ENCODE peak calls at places on chromosomes 2 and 18, in seven cellular contexts. One of them, this sample, is unnamed.

GRCh38 chr2:219658447-219658846 is 31.0 kb downstream of the SLC4A3 start:
- DNase-seq in SK-N-SH: no peak
- DNase-seq in H1: no peak
- DNase-seq in HCT116: no peak
- DNase-seq in HepG2: no peak
- DNase-seq in K562: no peak
- DNase-seq in GM12878: no peak
- DNase-seq in this sample: no peak

GRCh38 chr2:219886615-219887014 is 259.2 kb downstream of the SLC4A3 start:
- DNase-seq in SK-N-SH: no peak
- DNase-seq in H1: no peak
- DNase-seq in HCT116: no peak
- DNase-seq in HepG2: no peak
- DNase-seq in K562: no peak
- DNase-seq in GM12878: no peak
- DNase-seq in this sample: peak; percentile 25

GRCh38 chr2:168945508-168945907 is 44.4 kb downstream of the G6PC2 start:
- DNase-seq in SK-N-SH: no peak
- DNase-seq in H1: no peak
- DNase-seq in HCT116: no peak
- DNase-seq in HepG2: no peak
- DNase-seq in K562: no peak
- DNase-seq in GM12878: no peak
- DNase-seq in this sample: no peak

GRCh38 chr2:11855120-11855760 is 108.8 kb downstream of the LPIN1 start:
- DNase-seq in SK-N-SH: no peak
- DNase-seq in H1: no peak
- DNase-seq in HCT116: no peak
- DNase-seq in HepG2: no peak
- DNase-seq in K562: no peak
- DNase-seq in GM12878: no peak
- DNase-seq in this sample: no peak

GRCh38 chr2:222241054-222241453 is 57.7 kb downstream of the PAX3 start:
- DNase-seq in SK-N-SH: no peak
- DNase-seq in H1: no peak
- DNase-seq in HCT116: no peak
- DNase-seq in HepG2: no peak
- DNase-seq in K562: no peak
- DNase-seq in GM12878: no peak
- DNase-seq in this sample: no peak

GRCh38 chr2:179443175-179443574 is 178.5 kb upstream of the SESTD1 start:
- DNase-seq in SK-N-SH: no peak
- DNase-seq in H1: peak; percentile 34
- DNase-seq in HCT116: no peak
- DNase-seq in HepG2: no peak
- DNase-seq in K562: no peak
- DNase-seq in GM12878: no peak
- DNase-seq in this sample: no peak

GRCh38 chr2:119517433-119517832 is 6.8 kb downstream of the SCTR start:
- DNase-seq in SK-N-SH: peak; percentile 64
- DNase-seq in H1: no peak
- DNase-seq in HCT116: peak; percentile 29
- DNase-seq in HepG2: peak; percentile 54
- DNase-seq in K562: peak; percentile 75
- DNase-seq in GM12878: no peak
- DNase-seq in this sample: peak; percentile 72

GRCh38 chr18:51088410-51088809 is 58.4 kb downstream of the SMAD4 start:
- DNase-seq in SK-N-SH: no peak
- DNase-seq in H1: no peak
- DNase-seq in HCT116: no peak
- DNase-seq in HepG2: no peak
- DNase-seq in K562: no peak
- DNase-seq in GM12878: no peak
- DNase-seq in this sample: no peak

GRCh38 chr2:174026122-174026845 is 61.1 kb upstream of the SP3 start:
- DNase-seq in SK-N-SH: no peak
- DNase-seq in H1: no peak
- DNase-seq in HCT116: no peak
- DNase-seq in HepG2: no peak
- DNase-seq in K562: no peak
- DNase-seq in GM12878: no peak
- DNase-seq in this sample: no peak

GRCh38 chr2:21890041-21890440 is 766.3 kb downstream of the TDRD15 start:
- DNase-seq in SK-N-SH: no peak
- DNase-seq in H1: no peak
- DNase-seq in HCT116: no peak
- DNase-seq in HepG2: peak; percentile 11
- DNase-seq in K562: no peak
- DNase-seq in GM12878: no peak
- DNase-seq in this sample: no peak

GRCh38 chr18:27605107-27605834 is 420.2 kb upstream of the CHST9 start:
- DNase-seq in SK-N-SH: peak; percentile 63
- DNase-seq in H1: no peak
- DNase-seq in HCT116: peak; percentile 28
- DNase-seq in HepG2: peak; percentile 53
- DNase-seq in K562: peak; percentile 35
- DNase-seq in GM12878: no peak
- DNase-seq in this sample: peak; percentile 77

GRCh38 chr2:238032755-238033337 is 28.0 kb upstream of the SCLY start:
- DNase-seq in SK-N-SH: no peak
- DNase-seq in H1: no peak
- DNase-seq in HCT116: no peak
- DNase-seq in HepG2: no peak
- DNase-seq in K562: no peak
- DNase-seq in GM12878: no peak
- DNase-seq in this sample: no peak

GRCh38 chr2:179233037-179233436 is 31.6 kb downstream of the SESTD1 start:
- DNase-seq in SK-N-SH: no peak
- DNase-seq in H1: no peak
- DNase-seq in HCT116: no peak
- DNase-seq in HepG2: peak; percentile 21
- DNase-seq in K562: no peak
- DNase-seq in GM12878: no peak
- DNase-seq in this sample: peak; percentile 3

GRCh38 chr2:49843314-49843713 is 689.0 kb upstream of the FSHR start:
- DNase-seq in SK-N-SH: no peak
- DNase-seq in H1: no peak
- DNase-seq in HCT116: no peak
- DNase-seq in HepG2: no peak
- DNase-seq in K562: no peak
- DNase-seq in GM12878: no peak
- DNase-seq in this sample: no peak
- TF ChIP-seq JUND in SK-N-SH: no peak
- TF ChIP-seq JUND in H1: no peak
- TF ChIP-seq JUND in HCT116: no peak
- TF ChIP-seq JUND in HepG2: no peak
- TF ChIP-seq JUND in K562: no peak
- TF ChIP-seq JUND in GM12878: no peak
- TF ChIP-seq JUND in this sample: no peak

GRCh38 chr18:2959341-2959740 is 53.6 kb downstream of the LPIN2 start:
- DNase-seq in SK-N-SH: no peak
- DNase-seq in H1: no peak
- DNase-seq in HCT116: no peak
- DNase-seq in HepG2: no peak
- DNase-seq in K562: no peak
- DNase-seq in GM12878: no peak
- DNase-seq in this sample: no peak

GRCh38 chr18:2955966-2956521 is 56.9 kb downstream of the LPIN2 start:
- DNase-seq in SK-N-SH: no peak
- DNase-seq in H1: no peak
- DNase-seq in HCT116: no peak
- DNase-seq in HepG2: no peak
- DNase-seq in K562: no peak
- DNase-seq in GM12878: no peak
- DNase-seq in this sample: no peak

GRCh38 chr18:2961828-2962227 is 51.1 kb downstream of the LPIN2 start:
- DNase-seq in SK-N-SH: peak; percentile 13
- DNase-seq in H1: no peak
- DNase-seq in HCT116: no peak
- DNase-seq in HepG2: no peak
- DNase-seq in K562: no peak
- DNase-seq in GM12878: no peak
- DNase-seq in this sample: no peak

GRCh38 chr18:2960983-2961696 is 51.8 kb downstream of the LPIN2 start:
- DNase-seq in SK-N-SH: no peak
- DNase-seq in H1: no peak
- DNase-seq in HCT116: no peak
- DNase-seq in HepG2: no peak
- DNase-seq in K562: no peak
- DNase-seq in GM12878: no peak
- DNase-seq in this sample: no peak

GRCh38 chr18:2958819-2959298 is 54.1 kb downstream of the LPIN2 start:
- DNase-seq in SK-N-SH: peak; percentile 11
- DNase-seq in H1: no peak
- DNase-seq in HCT116: no peak
- DNase-seq in HepG2: no peak
- DNase-seq in K562: no peak
- DNase-seq in GM12878: no peak
- DNase-seq in this sample: no peak
- TF ChIP-seq JUND in SK-N-SH: no peak
- TF ChIP-seq JUND in H1: no peak
- TF ChIP-seq JUND in HCT116: no peak
- TF ChIP-seq JUND in HepG2: no peak
- TF ChIP-seq JUND in K562: no peak
- TF ChIP-seq JUND in GM12878: no peak
- TF ChIP-seq JUND in this sample: no peak

DNA sequence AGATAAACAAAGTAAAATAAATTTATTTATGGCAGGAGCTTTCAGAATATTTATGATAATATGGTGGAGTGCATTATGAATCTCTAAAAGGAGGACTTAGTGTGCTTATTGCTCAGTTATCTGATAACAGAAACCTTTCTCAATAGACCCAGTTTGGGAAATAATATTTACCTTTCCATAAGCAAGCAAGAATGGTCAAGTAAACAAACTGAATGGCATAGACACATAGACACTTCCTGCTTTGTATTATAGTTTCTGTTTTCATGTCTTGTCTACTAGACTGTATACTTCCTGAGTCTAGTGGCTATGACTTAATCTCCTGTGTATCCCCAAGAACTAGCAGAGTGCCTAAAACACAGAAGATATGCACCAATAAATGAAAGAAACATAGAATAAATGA is 87.8 kb downstream of the UPP2 start:
- DNase-seq in SK-N-SH: no peak
- DNase-seq in H1: no peak
- DNase-seq in HCT116: no peak
- DNase-seq in HepG2: peak; percentile 95
- DNase-seq in K562: no peak
- DNase-seq in GM12878: no peak
- DNase-seq in this sample: peak; percentile 82
- TF ChIP-seq JUND in SK-N-SH: no peak
- TF ChIP-seq JUND in H1: no peak
- TF ChIP-seq JUND in HCT116: no peak
- TF ChIP-seq JUND in HepG2: no peak
- TF ChIP-seq JUND in K562: no peak
- TF ChIP-seq JUND in GM12878: no peak
- TF ChIP-seq JUND in this sample: no peak

GRCh38 chr18:11147962-11148654 is 1.3 kb downstream of the PIEZO2 start:
- DNase-seq in SK-N-SH: no peak
- DNase-seq in H1: no peak
- DNase-seq in HCT116: no peak
- DNase-seq in HepG2: no peak
- DNase-seq in K562: no peak
- DNase-seq in GM12878: no peak
- DNase-seq in this sample: no peak

GRCh38 chr18:11145413-11146191 is 3.8 kb downstream of the PIEZO2 start:
- DNase-seq in SK-N-SH: no peak
- DNase-seq in H1: no peak
- DNase-seq in HCT116: no peak
- DNase-seq in HepG2: no peak
- DNase-seq in K562: no peak
- DNase-seq in GM12878: no peak
- DNase-seq in this sample: no peak

GRCh38 chr18:11146947-11147345 is 2.4 kb downstream of the PIEZO2 start:
- DNase-seq in SK-N-SH: no peak
- DNase-seq in H1: no peak
- DNase-seq in HCT116: no peak
- DNase-seq in HepG2: no peak
- DNase-seq in K562: no peak
- DNase-seq in GM12878: no peak
- DNase-seq in this sample: no peak

GRCh38 chr18:11147371-11147860 is 2.0 kb downstream of the PIEZO2 start:
- DNase-seq in SK-N-SH: no peak
- DNase-seq in H1: no peak
- DNase-seq in HCT116: no peak
- DNase-seq in HepG2: no peak
- DNase-seq in K562: no peak
- DNase-seq in GM12878: no peak
- DNase-seq in this sample: no peak

GRCh38 chr18:11146238-11146946 is 3.0 kb downstream of the PIEZO2 start:
- DNase-seq in SK-N-SH: no peak
- DNase-seq in H1: no peak
- DNase-seq in HCT116: no peak
- DNase-seq in HepG2: no peak
- DNase-seq in K562: no peak
- DNase-seq in GM12878: no peak
- DNase-seq in this sample: no peak
- TF ChIP-seq JUND in SK-N-SH: no peak
- TF ChIP-seq JUND in H1: no peak
- TF ChIP-seq JUND in HCT116: no peak
- TF ChIP-seq JUND in HepG2: no peak
- TF ChIP-seq JUND in K562: no peak
- TF ChIP-seq JUND in GM12878: no peak
- TF ChIP-seq JUND in this sample: no peak

GRCh38 chr2:30385327-30385726 is 61.7 kb upstream of the LCLAT1 start:
- DNase-seq in SK-N-SH: no peak
- DNase-seq in H1: no peak
- DNase-seq in HCT116: no peak
- DNase-seq in HepG2: no peak
- DNase-seq in K562: no peak
- DNase-seq in GM12878: no peak
- DNase-seq in this sample: peak; percentile 26
- TF ChIP-seq JUND in SK-N-SH: no peak
- TF ChIP-seq JUND in H1: no peak
- TF ChIP-seq JUND in HCT116: no peak
- TF ChIP-seq JUND in HepG2: no peak
- TF ChIP-seq JUND in K562: no peak
- TF ChIP-seq JUND in GM12878: no peak
- TF ChIP-seq JUND in this sample: no peak

GRCh38 chr2:202035089-202035940 is 1.7 kb downstream of the FZD7 start:
- DNase-seq in SK-N-SH: no peak
- DNase-seq in H1: no peak
- DNase-seq in HCT116: no peak
- DNase-seq in HepG2: no peak
- DNase-seq in K562: no peak
- DNase-seq in GM12878: no peak
- DNase-seq in this sample: no peak
- TF ChIP-seq JUND in SK-N-SH: no peak
- TF ChIP-seq JUND in H1: no peak
- TF ChIP-seq JUND in HCT116: no peak
- TF ChIP-seq JUND in HepG2: no peak
- TF ChIP-seq JUND in K562: no peak
- TF ChIP-seq JUND in GM12878: no peak
- TF ChIP-seq JUND in this sample: no peak

GRCh38 chr18:23437357-23438045 is 15.6 kb upstream of the RIOK3 start:
- DNase-seq in SK-N-SH: peak; percentile 90
- DNase-seq in H1: peak; percentile 25
- DNase-seq in HCT116: peak; percentile 34
- DNase-seq in HepG2: peak; percentile 39
- DNase-seq in K562: peak; percentile 96
- DNase-seq in GM12878: no peak
- DNase-seq in this sample: peak; percentile 42
- TF ChIP-seq JUND in SK-N-SH: no peak
- TF ChIP-seq JUND in H1: no peak
- TF ChIP-seq JUND in HCT116: no peak
- TF ChIP-seq JUND in HepG2: no peak
- TF ChIP-seq JUND in K562: no peak
- TF ChIP-seq JUND in GM12878: no peak
- TF ChIP-seq JUND in this sample: no peak

GRCh38 chr2:240750409-240750808 is 58.7 kb downstream of the AQP12A start:
- DNase-seq in SK-N-SH: no peak
- DNase-seq in H1: no peak
- DNase-seq in HCT116: no peak
- DNase-seq in HepG2: no peak
- DNase-seq in K562: no peak
- DNase-seq in GM12878: no peak
- DNase-seq in this sample: no peak
- TF ChIP-seq JUND in SK-N-SH: no peak
- TF ChIP-seq JUND in H1: no peak
- TF ChIP-seq JUND in HCT116: no peak
- TF ChIP-seq JUND in HepG2: no peak
- TF ChIP-seq JUND in K562: no peak
- TF ChIP-seq JUND in GM12878: no peak
- TF ChIP-seq JUND in this sample: no peak

This sample was measured in T47D.